ENCODE peak calls at places on chromosomes 5 and 9, in ten cellular contexts. H is spleen, R is HT-29, T is neural crest cell, J is right lobe of liver, G is iPS DF 19.7, O is NCI-H1092, A is GM23248, W is Peyer's patch, B is posterior cingulate gyrus. S is an unnamed sample.

GRCh38 chr9:134545213-134546211 is 96.1 kb upstream of the COL5A1 start:
- DNase-seq in H (peak), R (no peak), T (no peak), J (no peak), G (no peak), O (no peak), A (peak), W (peak), B (peak), S (no peak)

GRCh38 chr9:112327718-112328450 is 5.5 kb downstream of the PTBP3 start:
- DNase-seq in H (no peak), R (no peak), T (no peak), J (no peak), G (no peak), O (no peak), A (peak), W (no peak), B (no peak), S (no peak)

GRCh38 chr9:81591791-81592190 is 97.6 kb downstream of the TLE1 start:
- DNase-seq in H (no peak), R (no peak), T (no peak), J (no peak), G (no peak), O (no peak), A (no peak), W (no peak), B (no peak), S (no peak)

GRCh38 chr5:388266-389196 is 54.4 kb upstream of the EXOC3 start:
- DNase-seq in H (peak), R (no peak), T (no peak), J (no peak), G (no peak), O (no peak), A (no peak), W (no peak), B (no peak), S (no peak)

GRCh38 chr9:109017061-109017460 is 3.8 kb upstream of the CTNNAL1 start:
- DNase-seq in H (no peak), R (no peak), T (no peak), J (no peak), G (no peak), O (no peak), A (no peak), W (no peak), B (no peak), S (no peak)

GRCh38 chr5:78903936-78904335 is 81.2 kb downstream of the ARSB start:
- DNase-seq in H (no peak), R (no peak), T (no peak), J (no peak), G (no peak), O (no peak), A (peak), W (no peak), B (no peak), S (no peak)

GRCh38 chr9:114836769-114837168 is 30.9 kb upstream of the TNFSF15 start:
- DNase-seq in H (no peak), R (peak), T (no peak), J (no peak), G (no peak), O (no peak), A (peak), W (no peak), B (no peak), S (peak)

GRCh38 chr5:128579111-128579510 is 41.1 kb upstream of the FBN2 start:
- DNase-seq in H (no peak), R (peak), T (no peak), J (no peak), G (no peak), O (no peak), A (peak), W (no peak), B (no peak), S (no peak)

S was measured in T-helper 2 cell.